ENCODE peak calls at places on chromosomes 7 and 10, in eight cellular contexts. G is astrocyte, H is pancreas, L is left cardiac atrium, X is DMS79, B is SJCRH30, Q is LoVo, F is HEK293T. D is an unnamed sample.

GRCh38 chr7:81484266-81484665 is 285.6 kb downstream of the HGF start:
- DNase-seq in G (peak; percentile 84), H (no peak), L (peak; percentile 66), X (no peak), B (peak; percentile 51), Q (no peak), F (peak; percentile 73), D (peak; percentile 9)

GRCh38 chr7:111919690-111920179 is 286.5 kb downstream of the DOCK4 start:
- DNase-seq in G (peak; percentile 82), H (no peak), L (no peak), X (no peak), B (peak; percentile 14), Q (peak; percentile 77), F (no peak), D (no peak)

GRCh38 chr7:136923111-136923510 is 54.7 kb downstream of the CHRM2 start:
- DNase-seq in G (peak; percentile 94), H (no peak), L (no peak), X (no peak), B (no peak), Q (no peak), F (no peak), D (no peak)

GRCh38 chr7:18361756-18362155 is 133.8 kb upstream of the HDAC9 start:
- DNase-seq in G (peak; percentile 29), H (no peak), L (no peak), X (peak; percentile 29), B (no peak), Q (peak; percentile 53), F (peak; percentile 21), D (no peak)

GRCh38 chr7:155755026-155755425 is 57.2 kb downstream of the SHH start:
- DNase-seq in G (no peak), H (no peak), L (no peak), X (no peak), B (no peak), Q (no peak), F (no peak), D (no peak)

GRCh38 chr10:43310872-43311271 is 44.0 kb upstream of the RASGEF1A start:
- DNase-seq in G (no peak), H (no peak), L (no peak), X (no peak), B (no peak), Q (no peak), F (no peak), D (no peak)

GRCh38 chr10:4656576-4657194 is 169.3 kb upstream of the AKR1E2 start:
- DNase-seq in G (peak; percentile 25), H (no peak), L (peak; percentile 50), X (no peak), B (peak; percentile 76), Q (peak; percentile 66), F (peak; percentile 39), D (peak; percentile 80)

GRCh38 chr7:35253680-35254495 is at the start of gene TBX20:
- DNase-seq in G (peak; percentile 20), H (peak; percentile 69), L (peak; percentile 89), X (no peak), B (peak; percentile 67), Q (no peak), F (peak; percentile 86), D (peak; percentile 83)

GRCh38 chr10:338176-339037 is 203.2 kb downstream of the ZMYND11 start:
- DNase-seq in G (peak; percentile 66), H (peak; percentile 47), L (no peak), X (no peak), B (no peak), Q (no peak), F (no peak), D (no peak)

D was measured in trophoblast cell.